ENCODE peak calls at places on chromosomes 12 and 14, in four cellular contexts. One of them, this sample, is unnamed.

GRCh38 chr14:33475623-33476022 is 475.3 kb downstream of the EGLN3 start:
- DNase-seq in tibial nerve: no peak
- DNase-seq in IMR-90: no peak
- DNase-seq in adrenal gland: peak; percentile 30
- DNase-seq in this sample: peak; percentile 67

GRCh38 chr14:23056956-23057756 is at the start of gene CDH24:
- DNase-seq in tibial nerve: peak; percentile 40
- DNase-seq in IMR-90: peak; percentile 57
- DNase-seq in adrenal gland: peak; percentile 80
- DNase-seq in this sample: peak; percentile 78

GRCh38 chr14:35776823-35777222 is 32.3 kb downstream of the RALGAPA1 start:
- DNase-seq in tibial nerve: no peak
- DNase-seq in IMR-90: no peak
- DNase-seq in adrenal gland: no peak
- DNase-seq in this sample: no peak

GRCh38 chr12:116687888-116688287 is 50.0 kb downstream of the SPRING1 start:
- DNase-seq in tibial nerve: no peak
- DNase-seq in IMR-90: no peak
- DNase-seq in adrenal gland: no peak
- DNase-seq in this sample: peak; percentile 54

GRCh38 chr14:99716850-99717681 is 33.0 kb downstream of the CYP46A1 start:
- DNase-seq in tibial nerve: no peak
- DNase-seq in IMR-90: no peak
- DNase-seq in adrenal gland: no peak
- DNase-seq in this sample: no peak

GRCh38 chr14:20247651-20248246 is 8.7 kb downstream of the OR11H4 start:
- DNase-seq in tibial nerve: no peak
- DNase-seq in IMR-90: no peak
- DNase-seq in adrenal gland: no peak
- DNase-seq in this sample: no peak

GRCh38 chr12:87661770-87662402 is 367.3 kb downstream of the C12orf50 start:
- DNase-seq in tibial nerve: no peak
- DNase-seq in IMR-90: peak; percentile 3
- DNase-seq in adrenal gland: no peak
- DNase-seq in this sample: no peak

GRCh38 chr12:2813573-2814185 is 1.2 kb downstream of the ITFG2 start:
- DNase-seq in tibial nerve: no peak
- DNase-seq in IMR-90: peak; percentile 69
- DNase-seq in adrenal gland: no peak
- DNase-seq in this sample: peak; percentile 61

GRCh38 chr12:112170376-112170775 is 45.0 kb downstream of the TRAFD1 start:
- DNase-seq in tibial nerve: no peak
- DNase-seq in IMR-90: no peak
- DNase-seq in adrenal gland: no peak
- DNase-seq in this sample: peak; percentile 73

GRCh38 chr12:121697093-121697698 is 15.4 kb upstream of the TMEM120B start:
- DNase-seq in tibial nerve: no peak
- DNase-seq in IMR-90: peak; percentile 53
- DNase-seq in adrenal gland: no peak
- DNase-seq in this sample: no peak

GRCh38 chr12:88453323-88453722 is 126.9 kb downstream of the KITLG start:
- DNase-seq in tibial nerve: no peak
- DNase-seq in IMR-90: peak; percentile 72
- DNase-seq in adrenal gland: no peak
- DNase-seq in this sample: no peak

GRCh38 chr12:107512391-107512790 is 173.2 kb upstream of the PWP1 start:
- DNase-seq in tibial nerve: no peak
- DNase-seq in IMR-90: peak; percentile 13
- DNase-seq in adrenal gland: no peak
- DNase-seq in this sample: no peak

GRCh38 chr12:13465641-13466040 is 269.1 kb downstream of the EMP1 start:
- DNase-seq in tibial nerve: no peak
- DNase-seq in IMR-90: no peak
- DNase-seq in adrenal gland: no peak
- DNase-seq in this sample: no peak

GRCh38 chr14:67472726-67473125 is 15.8 kb downstream of the TMEM229B start:
- DNase-seq in tibial nerve: no peak
- DNase-seq in IMR-90: no peak
- DNase-seq in adrenal gland: no peak
- DNase-seq in this sample: no peak

GRCh38 chr14:68113328-68113930 is 293.9 kb downstream of the RAD51B start:
- DNase-seq in tibial nerve: no peak
- DNase-seq in IMR-90: no peak
- DNase-seq in adrenal gland: no peak
- DNase-seq in this sample: no peak

GRCh38 chr14:89748004-89748403 is 206.5 kb downstream of the EFCAB11 start:
- DNase-seq in tibial nerve: no peak
- DNase-seq in IMR-90: peak; percentile 85
- DNase-seq in adrenal gland: no peak
- DNase-seq in this sample: no peak

GRCh38 chr12:80593766-80594165 is 113.7 kb upstream of the MYF6 start:
- DNase-seq in tibial nerve: no peak
- DNase-seq in IMR-90: peak; percentile 91
- DNase-seq in adrenal gland: no peak
- DNase-seq in this sample: peak; percentile 88

GRCh38 chr14:90439874-90440442 is 43.1 kb downstream of the CALM1 start:
- DNase-seq in tibial nerve: no peak
- DNase-seq in IMR-90: no peak
- DNase-seq in adrenal gland: no peak
- DNase-seq in this sample: no peak

GRCh38 chr14:68278568-68279436 is 459.2 kb downstream of the RAD51B start:
- DNase-seq in tibial nerve: no peak
- DNase-seq in IMR-90: peak; percentile 64
- DNase-seq in adrenal gland: no peak
- DNase-seq in this sample: peak; percentile 64

GRCh38 chr12:9103050-9103854 is 12.5 kb downstream of the A2M start:
- DNase-seq in tibial nerve: no peak
- DNase-seq in IMR-90: no peak
- DNase-seq in adrenal gland: no peak
- DNase-seq in this sample: no peak

GRCh38 chr12:94621662-94622359 is 28.5 kb downstream of the TMCC3 start:
- DNase-seq in tibial nerve: no peak
- DNase-seq in IMR-90: peak; percentile 47
- DNase-seq in adrenal gland: peak; percentile 23
- DNase-seq in this sample: peak; percentile 37

GRCh38 chr12:46150735-46151134 is 118.1 kb downstream of the SLC38A1 start:
- DNase-seq in tibial nerve: no peak
- DNase-seq in IMR-90: no peak
- DNase-seq in adrenal gland: no peak
- DNase-seq in this sample: no peak

GRCh38 chr12:30047499-30048262 is 263.9 kb upstream of the TMTC1 start:
- DNase-seq in tibial nerve: no peak
- DNase-seq in IMR-90: peak; percentile 52
- DNase-seq in adrenal gland: no peak
- DNase-seq in this sample: peak; percentile 56

GRCh38 chr14:49893309-49894213 is 679 bp downstream of the ARF6 start:
- DNase-seq in tibial nerve: peak; percentile 30
- DNase-seq in IMR-90: no peak
- DNase-seq in adrenal gland: peak; percentile 28
- DNase-seq in this sample: peak; percentile 62

GRCh38 chr12:12613334-12613733 is 1.7 kb downstream of the CREBL2 start:
- DNase-seq in tibial nerve: no peak
- DNase-seq in IMR-90: no peak
- DNase-seq in adrenal gland: no peak
- DNase-seq in this sample: no peak

GRCh38 chr12:10075451-10075850 is 23.3 kb downstream of the CLEC1A start:
- DNase-seq in tibial nerve: no peak
- DNase-seq in IMR-90: no peak
- DNase-seq in adrenal gland: no peak
- DNase-seq in this sample: no peak

GRCh38 chr12:120231316-120232011 is 30.6 kb upstream of the RPLP0 start:
- DNase-seq in tibial nerve: no peak
- DNase-seq in IMR-90: peak; percentile 97
- DNase-seq in adrenal gland: no peak
- DNase-seq in this sample: peak; percentile 98
- H3K4me1 ChIP-seq in tibial nerve: peaks cover 89% of the 10 kb centered on the region
- H3K4me1 ChIP-seq in IMR-90: peaks cover 67% of the 10 kb centered on the region
- H3K4me1 ChIP-seq in adrenal gland: peaks cover 84% of the 10 kb centered on the region
- H3K4me1 ChIP-seq in this sample: peaks cover 85% of the 10 kb centered on the region

GRCh38 chr14:71733210-71733883 is 198.9 kb upstream of the RGS6 start:
- DNase-seq in tibial nerve: no peak
- DNase-seq in IMR-90: peak; percentile 76
- DNase-seq in adrenal gland: no peak
- DNase-seq in this sample: peak; percentile 53
- H3K27ac ChIP-seq in tibial nerve: no peak overlapping the region
- H3K27ac ChIP-seq in IMR-90: peak overlapping the region; percentile 8
- H3K27ac ChIP-seq in adrenal gland: no peak overlapping the region
- H3K27ac ChIP-seq in this sample: no peak overlapping the region

GRCh38 chr12:92365836-92366235 is 220.2 kb upstream of the BTG1 start:
- DNase-seq in tibial nerve: no peak
- DNase-seq in IMR-90: no peak
- DNase-seq in adrenal gland: no peak
- DNase-seq in this sample: no peak
- H3K4me1 ChIP-seq in tibial nerve: peaks cover 15% of the 10 kb centered on the region
- H3K4me1 ChIP-seq in IMR-90: no peaks in the 10 kb centered on the region
- H3K4me1 ChIP-seq in adrenal gland: no peaks in the 10 kb centered on the region
- H3K4me1 ChIP-seq in this sample: no peaks in the 10 kb centered on the region

DNA sequence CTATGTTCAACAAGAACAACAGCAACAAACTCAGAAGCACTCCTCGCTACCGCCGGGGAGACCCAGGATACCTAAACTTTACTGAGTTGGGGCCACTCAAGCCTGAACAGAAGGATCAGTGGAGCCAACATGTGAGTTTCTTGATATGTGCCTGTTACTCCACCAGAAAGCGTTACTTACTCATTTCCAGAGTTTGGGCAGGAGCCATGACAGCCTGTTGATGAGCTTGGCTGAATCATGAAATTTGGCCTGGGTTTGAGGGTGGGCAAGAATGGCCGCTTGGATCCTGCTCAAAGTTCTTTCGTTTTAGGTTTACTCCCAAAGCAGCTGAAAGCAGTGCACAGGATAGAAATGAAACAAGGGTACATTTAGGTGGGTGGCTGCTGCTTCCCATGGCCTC is 12.0 kb upstream of the GALNT6 start:
- DNase-seq in tibial nerve: no peak
- DNase-seq in IMR-90: peak; percentile 36
- DNase-seq in adrenal gland: no peak
- DNase-seq in this sample: no peak
- H3K27ac ChIP-seq in tibial nerve: no peak overlapping the region
- H3K27ac ChIP-seq in IMR-90: no peak overlapping the region
- H3K27ac ChIP-seq in adrenal gland: no peak overlapping the region
- H3K27ac ChIP-seq in this sample: no peak overlapping the region

DNA sequence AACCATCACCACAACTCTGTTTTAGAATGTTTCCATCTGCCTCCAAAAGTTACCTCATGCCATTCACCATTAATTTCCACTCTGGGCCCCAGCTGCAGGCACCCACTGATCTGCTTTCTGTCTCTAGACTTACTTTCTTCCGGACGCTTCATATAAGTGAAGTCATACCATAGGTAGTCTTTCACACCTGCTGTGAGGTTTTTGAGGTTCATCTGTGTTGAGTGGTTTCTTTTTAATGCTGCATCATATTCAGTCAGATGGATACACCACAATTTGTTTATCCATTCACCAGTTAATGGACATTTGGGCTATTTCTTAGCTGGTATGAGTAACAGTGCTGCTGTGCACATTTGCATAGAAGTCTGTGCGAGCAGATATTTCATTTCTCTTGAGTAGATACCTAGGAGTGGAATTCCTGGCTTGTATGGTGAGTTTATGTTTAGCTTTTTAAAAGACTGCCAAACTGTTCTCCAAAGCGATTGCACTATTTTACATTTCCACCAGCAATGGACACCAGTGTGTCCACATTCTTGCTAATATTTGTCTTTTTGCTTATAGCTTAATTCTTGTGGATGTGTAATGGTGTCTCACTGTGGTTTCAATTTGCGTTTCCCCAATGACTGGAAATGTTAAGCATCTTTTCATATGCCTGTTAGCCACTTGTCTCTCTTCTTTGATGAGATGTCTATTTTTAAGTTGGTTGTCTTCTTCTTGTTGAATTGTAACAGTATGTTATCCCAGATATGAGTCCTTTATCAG is 48.3 kb downstream of the ZFYVE21 start:
- DNase-seq in tibial nerve: no peak
- DNase-seq in IMR-90: no peak
- DNase-seq in adrenal gland: no peak
- DNase-seq in this sample: no peak
- H3K4me1 ChIP-seq in tibial nerve: no peaks in the 10 kb centered on the region
- H3K4me1 ChIP-seq in IMR-90: peaks cover 3% of the 10 kb centered on the region
- H3K4me1 ChIP-seq in adrenal gland: no peaks in the 10 kb centered on the region
- H3K4me1 ChIP-seq in this sample: peaks cover 5% of the 10 kb centered on the region

GRCh38 chr12:62292761-62293446 is 32.7 kb downstream of the USP15 start:
- DNase-seq in tibial nerve: no peak
- DNase-seq in IMR-90: no peak
- DNase-seq in adrenal gland: no peak
- DNase-seq in this sample: no peak

GRCh38 chr12:62299617-62300016 is 39.4 kb downstream of the USP15 start:
- DNase-seq in tibial nerve: no peak
- DNase-seq in IMR-90: no peak
- DNase-seq in adrenal gland: no peak
- DNase-seq in this sample: no peak

GRCh38 chr12:62297321-62297720 is 37.1 kb downstream of the USP15 start:
- DNase-seq in tibial nerve: no peak
- DNase-seq in IMR-90: no peak
- DNase-seq in adrenal gland: no peak
- DNase-seq in this sample: no peak

GRCh38 chr12:62294378-62294777 is 34.2 kb downstream of the USP15 start:
- DNase-seq in tibial nerve: no peak
- DNase-seq in IMR-90: no peak
- DNase-seq in adrenal gland: no peak
- DNase-seq in this sample: no peak

GRCh38 chr12:62296001-62296400 is 35.8 kb downstream of the USP15 start:
- DNase-seq in tibial nerve: no peak
- DNase-seq in IMR-90: no peak
- DNase-seq in adrenal gland: no peak
- DNase-seq in this sample: no peak
- H3K27ac ChIP-seq in tibial nerve: no peak overlapping the region
- H3K27ac ChIP-seq in IMR-90: no peak overlapping the region
- H3K27ac ChIP-seq in adrenal gland: no peak overlapping the region
- H3K27ac ChIP-seq in this sample: no peak overlapping the region

This sample was measured in SJSA1.